ENCODE peak calls at places on chromosome 9, in six cellular contexts. X is DND-41; R is left lung; N is gastroesophageal sphincter; H is activated naive CD8-positive, alpha-beta T cell treated with anti-CD3 and anti-CD28 coated beads, Interleukin-2, amount 50 U/mL, for 24 hours; O is upper lobe of left lung. U is an unnamed sample.

GRCh38 chr9:15531380-15531779 is 20.6 kb upstream of the PSIP1 start:
- ATAC-seq in X (no peak), R (no peak), N (no peak), H (peak), O (no peak), U (peak)

GRCh38 chr9:119509291-119509905 is 140.2 kb upstream of the BRINP1 start:
- ATAC-seq in X (no peak), R (no peak), N (no peak), H (no peak), O (no peak), U (no peak)

GRCh38 chr9:113238859-113239231 is 17.5 kb downstream of the SLC31A1 start:
- ATAC-seq in X (no peak), R (no peak), N (no peak), H (no peak), O (no peak), U (no peak)

GRCh38 chr9:107733530-107733907 is 243.9 kb upstream of the KLF4 start:
- ATAC-seq in X (no peak), R (peak), N (peak), H (no peak), O (peak), U (no peak)

GRCh38 chr9:128411373-128412119 is 9.1 kb upstream of the CERCAM start:
- ATAC-seq in X (no peak), R (no peak), N (no peak), H (no peak), O (no peak), U (no peak)

GRCh38 chr9:83444110-83444509 is 94.1 kb downstream of the FRMD3 start:
- ATAC-seq in X (no peak), R (no peak), N (no peak), H (no peak), O (peak), U (no peak)

GRCh38 chr9:121071356-121071755 is 3.4 kb upstream of the CNTRL start:
- ATAC-seq in X (no peak), R (no peak), N (no peak), H (no peak), O (no peak), U (peak)

GRCh38 chr9:90517103-90517502 is 125.5 kb downstream of the DIRAS2 start:
- ATAC-seq in X (no peak), R (no peak), N (no peak), H (no peak), O (no peak), U (no peak)

GRCh38 chr9:36584626-36585460 is 12.1 kb downstream of the MELK start:
- ATAC-seq in X (no peak), R (peak), N (no peak), H (no peak), O (no peak), U (no peak)

GRCh38 chr9:114706709-114707108 is 24.7 kb upstream of the TEX48 start:
- ATAC-seq in X (no peak), R (no peak), N (no peak), H (peak), O (no peak), U (peak)

U was measured in activated T-helper 17 cell treated with anti-CD3 and anti-CD28 coated beads, Interleukin-2, amount 50 U/mL, for 72 hours.